ENCODE peak calls at places on chromosomes 2 and 18, in seven cellular contexts. One of them, this sample, is unnamed.

GRCh38 chr2:45698538-45698937 is 47.1 kb downstream of the PRKCE start:
- DNase-seq in H9: no peak
- DNase-seq in RWPE1: no peak
- DNase-seq in CD8-positive, alpha-beta T cell: no peak
- DNase-seq in endodermal cell: peak; percentile 16
- DNase-seq in pancreas: no peak
- DNase-seq in endothelial cell: no peak
- DNase-seq in this sample: peak; percentile 4

GRCh38 chr2:203683932-203684556 is 22.4 kb upstream of the CD28 start:
- DNase-seq in H9: no peak
- DNase-seq in RWPE1: peak; percentile 55
- DNase-seq in CD8-positive, alpha-beta T cell: no peak
- DNase-seq in endodermal cell: no peak
- DNase-seq in pancreas: no peak
- DNase-seq in endothelial cell: no peak
- DNase-seq in this sample: peak; percentile 72

GRCh38 chr2:192051533-192051932 is 143.2 kb downstream of the TMEFF2 start:
- DNase-seq in H9: no peak
- DNase-seq in RWPE1: no peak
- DNase-seq in CD8-positive, alpha-beta T cell: no peak
- DNase-seq in endodermal cell: no peak
- DNase-seq in pancreas: no peak
- DNase-seq in endothelial cell: no peak
- DNase-seq in this sample: no peak

GRCh38 chr2:18413794-18414396 is 146.6 kb downstream of the RDH14 start:
- DNase-seq in H9: no peak
- DNase-seq in RWPE1: peak; percentile 68
- DNase-seq in CD8-positive, alpha-beta T cell: no peak
- DNase-seq in endodermal cell: no peak
- DNase-seq in pancreas: no peak
- DNase-seq in endothelial cell: no peak
- DNase-seq in this sample: peak; percentile 71

GRCh38 chr2:174634130-174635014 is 36.8 kb upstream of the WIPF1 start:
- DNase-seq in H9: no peak
- DNase-seq in RWPE1: no peak
- DNase-seq in CD8-positive, alpha-beta T cell: peak; percentile 57
- DNase-seq in endodermal cell: no peak
- DNase-seq in pancreas: no peak
- DNase-seq in endothelial cell: no peak
- DNase-seq in this sample: no peak

GRCh38 chr2:20487030-20487391 is 40.1 kb downstream of the RHOB start:
- DNase-seq in H9: no peak
- DNase-seq in RWPE1: no peak
- DNase-seq in CD8-positive, alpha-beta T cell: no peak
- DNase-seq in endodermal cell: no peak
- DNase-seq in pancreas: no peak
- DNase-seq in endothelial cell: no peak
- DNase-seq in this sample: no peak

GRCh38 chr2:1455466-1455865 is 42.2 kb downstream of the TPO start:
- DNase-seq in H9: no peak
- DNase-seq in RWPE1: no peak
- DNase-seq in CD8-positive, alpha-beta T cell: no peak
- DNase-seq in endodermal cell: no peak
- DNase-seq in pancreas: no peak
- DNase-seq in endothelial cell: no peak
- DNase-seq in this sample: peak; percentile 11

GRCh38 chr2:23707096-23707495 is 219.8 kb downstream of the ATAD2B start:
- DNase-seq in H9: no peak
- DNase-seq in RWPE1: no peak
- DNase-seq in CD8-positive, alpha-beta T cell: no peak
- DNase-seq in endodermal cell: no peak
- DNase-seq in pancreas: no peak
- DNase-seq in endothelial cell: no peak
- DNase-seq in this sample: no peak

GRCh38 chr2:56128235-56128634 is 55.6 kb upstream of the CCDC85A start:
- DNase-seq in H9: no peak
- DNase-seq in RWPE1: no peak
- DNase-seq in CD8-positive, alpha-beta T cell: no peak
- DNase-seq in endodermal cell: no peak
- DNase-seq in pancreas: no peak
- DNase-seq in endothelial cell: no peak
- DNase-seq in this sample: no peak

GRCh38 chr2:191018663-191019119 is 4.7 kb upstream of the STAT1 start:
- DNase-seq in H9: no peak
- DNase-seq in RWPE1: no peak
- DNase-seq in CD8-positive, alpha-beta T cell: no peak
- DNase-seq in endodermal cell: no peak
- DNase-seq in pancreas: no peak
- DNase-seq in endothelial cell: no peak
- DNase-seq in this sample: no peak
- TF ChIP-seq CTCF in H9: no peak
- TF ChIP-seq CTCF in RWPE1: no peak
- TF ChIP-seq CTCF in CD8-positive, alpha-beta T cell: no peak
- TF ChIP-seq CTCF in endodermal cell: no peak
- TF ChIP-seq CTCF in pancreas: no peak
- TF ChIP-seq CTCF in endothelial cell: no peak
- TF ChIP-seq CTCF in this sample: no peak

DNA sequence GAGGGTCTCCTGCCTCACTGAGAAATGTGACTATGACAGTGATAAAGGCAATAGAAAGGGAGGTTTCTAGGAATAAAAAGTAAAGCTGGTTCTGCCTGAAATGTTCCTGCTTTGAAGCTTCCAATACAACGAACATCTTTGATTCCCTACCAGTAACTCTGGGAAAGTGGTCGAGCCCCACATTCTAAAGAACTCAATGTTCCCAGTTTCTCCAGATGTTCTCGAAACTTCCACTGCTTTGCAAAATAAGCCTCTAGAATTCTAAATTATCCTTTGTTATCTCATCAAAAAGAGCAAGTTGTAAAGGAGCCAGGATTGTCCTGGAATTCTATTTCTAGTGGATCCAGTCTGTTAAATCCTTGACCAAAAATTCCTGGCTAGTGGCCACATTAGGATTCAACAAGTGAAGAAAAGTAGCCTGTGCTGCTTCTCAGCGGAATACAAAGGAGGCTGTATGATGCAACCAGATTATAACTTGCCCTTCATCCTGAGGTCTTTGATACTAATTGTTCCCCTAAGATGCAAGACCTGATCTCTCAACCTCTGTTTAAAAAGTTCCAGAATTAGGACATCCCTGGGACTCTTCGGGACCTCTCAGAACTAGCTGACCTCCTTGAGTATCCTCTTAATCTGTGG is 8.4 kb downstream of the SCN7A start:
- DNase-seq in H9: no peak
- DNase-seq in RWPE1: no peak
- DNase-seq in CD8-positive, alpha-beta T cell: no peak
- DNase-seq in endodermal cell: no peak
- DNase-seq in pancreas: no peak
- DNase-seq in endothelial cell: no peak
- DNase-seq in this sample: no peak
- TF ChIP-seq CTCF in H9: no peak
- TF ChIP-seq CTCF in RWPE1: no peak
- TF ChIP-seq CTCF in CD8-positive, alpha-beta T cell: no peak
- TF ChIP-seq CTCF in endodermal cell: no peak
- TF ChIP-seq CTCF in pancreas: no peak
- TF ChIP-seq CTCF in endothelial cell: no peak
- TF ChIP-seq CTCF in this sample: no peak

DNA sequence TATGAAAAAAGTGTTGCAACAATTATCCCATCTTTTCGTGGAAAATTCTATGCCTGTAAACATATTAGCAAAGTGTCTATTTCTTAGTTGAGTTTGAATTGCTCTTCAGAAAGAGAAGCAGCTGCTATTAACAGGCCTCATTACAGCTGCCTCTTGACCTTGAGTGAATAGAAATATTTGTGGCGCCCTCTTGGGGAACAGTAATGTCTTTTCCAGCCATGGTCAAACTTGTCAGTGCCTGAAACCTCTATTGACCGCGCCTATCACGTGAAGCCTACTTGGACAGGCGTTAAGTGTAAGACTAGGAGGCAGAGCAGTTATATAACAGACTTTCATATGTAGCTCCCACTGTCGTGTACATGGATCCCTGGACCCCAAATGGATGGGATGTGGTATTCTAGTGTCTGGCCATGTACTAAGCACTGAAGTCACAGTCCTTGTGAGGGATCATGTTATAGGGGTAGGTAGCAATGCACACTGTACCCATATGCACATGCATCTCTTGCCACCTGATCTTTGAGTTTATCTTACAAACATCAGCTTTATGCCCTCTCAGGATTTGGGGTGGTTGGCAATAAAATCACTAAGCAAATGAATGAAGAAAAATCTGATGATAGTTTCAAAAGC is 245.0 kb downstream of the PTGR3 start:
- DNase-seq in H9: peak; percentile 45
- DNase-seq in RWPE1: peak; percentile 2
- DNase-seq in CD8-positive, alpha-beta T cell: no peak
- DNase-seq in endodermal cell: peak; percentile 74
- DNase-seq in pancreas: no peak
- DNase-seq in endothelial cell: peak; percentile 38
- DNase-seq in this sample: peak; percentile 33
- TF ChIP-seq CTCF in H9: peak; percentile 67
- TF ChIP-seq CTCF in RWPE1: no peak
- TF ChIP-seq CTCF in CD8-positive, alpha-beta T cell: no peak
- TF ChIP-seq CTCF in endodermal cell: peak; percentile 75
- TF ChIP-seq CTCF in pancreas: no peak
- TF ChIP-seq CTCF in endothelial cell: peak; percentile 29
- TF ChIP-seq CTCF in this sample: peak; percentile 76

GRCh38 chr2:238975408-238975807 is 127.5 kb downstream of the TWIST2 start:
- DNase-seq in H9: no peak
- DNase-seq in RWPE1: no peak
- DNase-seq in CD8-positive, alpha-beta T cell: no peak
- DNase-seq in endodermal cell: no peak
- DNase-seq in pancreas: no peak
- DNase-seq in endothelial cell: no peak
- DNase-seq in this sample: no peak

GRCh38 chr2:238974061-238974460 is 126.2 kb downstream of the TWIST2 start:
- DNase-seq in H9: no peak
- DNase-seq in RWPE1: peak; percentile 30
- DNase-seq in CD8-positive, alpha-beta T cell: no peak
- DNase-seq in endodermal cell: no peak
- DNase-seq in pancreas: no peak
- DNase-seq in endothelial cell: no peak
- DNase-seq in this sample: peak; percentile 62

GRCh38 chr2:238972146-238972445 is 124.2 kb downstream of the TWIST2 start:
- DNase-seq in H9: no peak
- DNase-seq in RWPE1: no peak
- DNase-seq in CD8-positive, alpha-beta T cell: no peak
- DNase-seq in endodermal cell: no peak
- DNase-seq in pancreas: no peak
- DNase-seq in endothelial cell: no peak
- DNase-seq in this sample: no peak

GRCh38 chr2:238973038-238973772 is 125.3 kb downstream of the TWIST2 start:
- DNase-seq in H9: no peak
- DNase-seq in RWPE1: no peak
- DNase-seq in CD8-positive, alpha-beta T cell: no peak
- DNase-seq in endodermal cell: no peak
- DNase-seq in pancreas: no peak
- DNase-seq in endothelial cell: no peak
- DNase-seq in this sample: peak; percentile 52

DNA sequence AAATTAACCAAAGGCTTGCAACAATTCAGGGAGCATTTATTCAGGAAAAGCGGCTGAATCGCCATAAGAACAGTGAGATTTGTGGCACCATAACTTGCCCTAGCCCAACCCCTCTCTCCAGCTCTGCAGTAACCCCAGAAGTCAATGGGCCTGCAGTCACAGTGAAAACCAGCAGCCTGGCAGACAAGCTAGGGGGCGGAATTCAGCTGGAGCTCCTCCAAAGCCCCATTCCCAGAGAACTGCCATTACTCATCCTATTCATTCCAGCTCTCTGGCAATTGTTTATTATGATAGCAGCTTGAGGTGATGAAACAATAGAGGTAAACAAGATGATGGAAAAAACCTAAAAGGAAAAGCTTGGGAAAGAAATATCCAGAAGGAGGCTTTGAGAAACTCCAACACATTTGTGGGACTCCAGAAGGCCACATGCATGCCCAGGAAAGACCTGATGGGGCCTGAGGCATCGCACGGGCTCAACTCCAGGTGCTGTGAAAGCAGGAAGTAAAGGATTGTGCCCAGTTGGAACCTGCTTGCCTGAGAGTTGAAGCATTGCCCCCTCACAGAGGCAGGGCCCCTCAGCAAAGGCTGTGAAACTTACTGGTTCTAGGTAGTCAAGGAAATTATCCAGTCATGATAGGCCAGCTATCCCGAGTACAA is 126.8 kb downstream of the TWIST2 start:
- DNase-seq in H9: peak; percentile 73
- DNase-seq in RWPE1: peak; percentile 78
- DNase-seq in CD8-positive, alpha-beta T cell: no peak
- DNase-seq in endodermal cell: peak; percentile 80
- DNase-seq in pancreas: no peak
- DNase-seq in endothelial cell: no peak
- DNase-seq in this sample: peak; percentile 89
- TF ChIP-seq CTCF in H9: peak; percentile 54
- TF ChIP-seq CTCF in RWPE1: peak; percentile 31
- TF ChIP-seq CTCF in CD8-positive, alpha-beta T cell: no peak
- TF ChIP-seq CTCF in endodermal cell: peak; percentile 63
- TF ChIP-seq CTCF in pancreas: no peak
- TF ChIP-seq CTCF in endothelial cell: no peak
- TF ChIP-seq CTCF in this sample: peak; percentile 77